ENCODE peak calls at places on chromosomes 13 and 19, in six cellular contexts. One of them, this sample, is unnamed.

GRCh38 chr19:33275559-33275932 is 26.8 kb downstream of the CEBPA start:
- DNase-seq in HepG2: no peak
- DNase-seq in HCT116: no peak
- DNase-seq in H1: no peak
- DNase-seq in K562: no peak
- DNase-seq in GM12878: no peak
- DNase-seq in this sample: no peak

GRCh38 chr13:93235258-93236015 is 8.8 kb downstream of the GPC6 start:
- DNase-seq in HepG2: no peak
- DNase-seq in HCT116: no peak
- DNase-seq in H1: no peak
- DNase-seq in K562: no peak
- DNase-seq in GM12878: no peak
- DNase-seq in this sample: no peak

GRCh38 chr19:48806818-48807589 is 3.8 kb downstream of the BCAT2 start:
- DNase-seq in HepG2: peak
- DNase-seq in HCT116: no peak
- DNase-seq in H1: no peak
- DNase-seq in K562: peak
- DNase-seq in GM12878: no peak
- DNase-seq in this sample: no peak

GRCh38 chr13:91767681-91768080 is 369.3 kb downstream of the GPC5 start:
- DNase-seq in HepG2: no peak
- DNase-seq in HCT116: no peak
- DNase-seq in H1: no peak
- DNase-seq in K562: no peak
- DNase-seq in GM12878: no peak
- DNase-seq in this sample: no peak

GRCh38 chr13:105979586-105979985 is 555.9 kb downstream of the EFNB2 start:
- DNase-seq in HepG2: no peak
- DNase-seq in HCT116: no peak
- DNase-seq in H1: no peak
- DNase-seq in K562: no peak
- DNase-seq in GM12878: no peak
- DNase-seq in this sample: no peak

GRCh38 chr13:49838989-49839388 is 46.5 kb upstream of the KPNA3 start:
- DNase-seq in HepG2: peak
- DNase-seq in HCT116: no peak
- DNase-seq in H1: no peak
- DNase-seq in K562: peak
- DNase-seq in GM12878: no peak
- DNase-seq in this sample: no peak

GRCh38 chr19:20423381-20424207 is 142.0 kb downstream of the ZNF737 start:
- DNase-seq in HepG2: no peak
- DNase-seq in HCT116: no peak
- DNase-seq in H1: no peak
- DNase-seq in K562: no peak
- DNase-seq in GM12878: no peak
- DNase-seq in this sample: no peak

GRCh38 chr19:55041627-55042343 is 3.7 kb upstream of the GP6 start:
- DNase-seq in HepG2: no peak
- DNase-seq in HCT116: no peak
- DNase-seq in H1: no peak
- DNase-seq in K562: peak
- DNase-seq in GM12878: no peak
- DNase-seq in this sample: no peak

GRCh38 chr13:102376314-102376713 is 25.5 kb downstream of the FGF14 start:
- DNase-seq in HepG2: no peak
- DNase-seq in HCT116: no peak
- DNase-seq in H1: no peak
- DNase-seq in K562: no peak
- DNase-seq in GM12878: no peak
- DNase-seq in this sample: no peak

GRCh38 chr19:29089315-29089855 is 123.6 kb downstream of the UQCRFS1 start:
- DNase-seq in HepG2: no peak
- DNase-seq in HCT116: no peak
- DNase-seq in H1: no peak
- DNase-seq in K562: no peak
- DNase-seq in GM12878: no peak
- DNase-seq in this sample: no peak

GRCh38 chr13:110617326-110618072 is 2.2 kb downstream of the NAXD start:
- DNase-seq in HepG2: peak
- DNase-seq in HCT116: no peak
- DNase-seq in H1: no peak
- DNase-seq in K562: peak
- DNase-seq in GM12878: no peak
- DNase-seq in this sample: peak

GRCh38 chr19:18044825-18045304 is 36.9 kb downstream of the ARRDC2 start:
- DNase-seq in HepG2: no peak
- DNase-seq in HCT116: no peak
- DNase-seq in H1: no peak
- DNase-seq in K562: peak
- DNase-seq in GM12878: peak
- DNase-seq in this sample: no peak

GRCh38 chr13:79405501-79405830 is 589 bp downstream of the RBM26 start:
- DNase-seq in HepG2: no peak
- DNase-seq in HCT116: no peak
- DNase-seq in H1: no peak
- DNase-seq in K562: no peak
- DNase-seq in GM12878: no peak
- DNase-seq in this sample: peak

DNA sequence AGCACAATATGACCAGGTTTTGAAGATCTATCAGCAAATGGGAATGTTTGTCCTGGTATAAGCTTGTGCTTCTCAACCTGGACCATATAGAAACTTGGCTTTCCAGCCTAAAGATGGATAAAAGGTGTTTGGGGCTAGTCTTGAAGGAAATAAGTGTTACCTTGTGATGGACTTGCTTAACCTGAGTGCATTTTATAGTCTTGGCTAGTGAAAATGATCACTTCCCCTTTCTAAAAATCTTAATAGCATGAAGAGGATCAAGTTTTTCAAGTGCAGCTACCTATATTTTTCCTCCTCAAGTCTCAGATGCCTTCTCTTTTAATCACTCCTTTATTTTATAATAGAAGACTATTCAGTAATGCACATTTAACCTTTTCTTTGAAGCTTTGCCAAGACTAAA is 919.8 kb upstream of the SLITRK1 start:
- DNase-seq in HepG2: no peak
- DNase-seq in HCT116: no peak
- DNase-seq in H1: no peak
- DNase-seq in K562: no peak
- DNase-seq in GM12878: no peak
- DNase-seq in this sample: no peak
- TF ChIP-seq YY1 in HepG2: no peak
- TF ChIP-seq YY1 in HCT116: no peak
- TF ChIP-seq YY1 in H1: no peak
- TF ChIP-seq YY1 in K562: no peak
- TF ChIP-seq YY1 in GM12878: no peak
- TF ChIP-seq YY1 in this sample: no peak

GRCh38 chr19:46634656-46635218 is 1.3 kb downstream of the GNG8 start:
- DNase-seq in HepG2: no peak
- DNase-seq in HCT116: no peak
- DNase-seq in H1: no peak
- DNase-seq in K562: no peak
- DNase-seq in GM12878: no peak
- DNase-seq in this sample: no peak

GRCh38 chr19:46634045-46634655 is 1.9 kb downstream of the GNG8 start:
- DNase-seq in HepG2: no peak
- DNase-seq in HCT116: peak
- DNase-seq in H1: peak
- DNase-seq in K562: peak
- DNase-seq in GM12878: no peak
- DNase-seq in this sample: peak

GRCh38 chr19:46633130-46633529 is 2.9 kb downstream of the GNG8 start:
- DNase-seq in HepG2: no peak
- DNase-seq in HCT116: no peak
- DNase-seq in H1: no peak
- DNase-seq in K562: no peak
- DNase-seq in GM12878: no peak
- DNase-seq in this sample: no peak

GRCh38 chr19:46637224-46637623 is 1.2 kb upstream of the GNG8 start:
- DNase-seq in HepG2: no peak
- DNase-seq in HCT116: no peak
- DNase-seq in H1: no peak
- DNase-seq in K562: no peak
- DNase-seq in GM12878: no peak
- DNase-seq in this sample: no peak

DNA sequence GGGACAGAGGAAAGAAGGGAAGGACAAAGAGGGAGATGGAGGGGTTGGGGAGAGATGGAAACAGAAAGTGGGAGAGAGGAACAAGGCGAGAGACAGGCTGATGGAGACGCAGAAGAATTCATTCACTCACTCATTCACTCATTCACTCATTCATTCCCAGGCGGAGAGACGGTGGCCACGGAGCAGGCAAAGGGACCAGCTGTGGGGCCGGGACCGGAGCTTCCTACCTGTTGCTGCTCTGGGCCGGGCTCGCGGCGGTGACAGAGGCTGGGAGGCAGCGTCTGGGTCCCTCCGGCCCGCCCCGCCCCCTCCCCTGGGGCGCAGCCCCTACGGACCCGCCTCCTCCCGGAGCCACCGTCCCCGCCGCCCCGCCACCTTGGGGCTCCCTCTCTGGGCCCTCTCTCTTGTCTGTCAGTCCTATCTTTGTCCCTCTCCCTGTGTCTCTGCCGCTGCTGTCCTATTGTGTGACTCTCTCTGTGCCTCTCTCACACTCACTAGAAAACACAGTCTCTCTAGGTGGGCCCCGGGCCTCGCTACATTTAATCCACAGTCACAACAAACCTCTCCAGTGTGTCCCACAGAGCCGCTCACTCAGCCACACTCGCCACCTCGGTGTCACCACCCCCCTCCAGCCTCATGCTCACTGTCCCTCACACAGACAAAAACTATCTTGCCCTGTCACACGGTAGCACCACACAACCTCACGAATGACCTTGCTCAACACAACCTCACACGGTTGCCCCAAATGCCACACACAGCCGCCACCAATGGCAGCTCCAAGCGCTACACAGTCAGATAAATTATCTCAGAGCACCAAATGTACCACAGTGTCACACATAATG is at the start of gene GNG8:
- DNase-seq in HepG2: no peak
- DNase-seq in HCT116: no peak
- DNase-seq in H1: no peak
- DNase-seq in K562: peak
- DNase-seq in GM12878: no peak
- DNase-seq in this sample: no peak
- TF ChIP-seq ZNF274 in HepG2: no peak
- TF ChIP-seq ZNF274 in HCT116: no peak
- TF ChIP-seq ZNF274 in H1: no peak
- TF ChIP-seq ZNF274 in K562: no peak
- TF ChIP-seq ZNF274 in GM12878: no peak
- TF ChIP-seq ZNF274 in this sample: no peak

DNA sequence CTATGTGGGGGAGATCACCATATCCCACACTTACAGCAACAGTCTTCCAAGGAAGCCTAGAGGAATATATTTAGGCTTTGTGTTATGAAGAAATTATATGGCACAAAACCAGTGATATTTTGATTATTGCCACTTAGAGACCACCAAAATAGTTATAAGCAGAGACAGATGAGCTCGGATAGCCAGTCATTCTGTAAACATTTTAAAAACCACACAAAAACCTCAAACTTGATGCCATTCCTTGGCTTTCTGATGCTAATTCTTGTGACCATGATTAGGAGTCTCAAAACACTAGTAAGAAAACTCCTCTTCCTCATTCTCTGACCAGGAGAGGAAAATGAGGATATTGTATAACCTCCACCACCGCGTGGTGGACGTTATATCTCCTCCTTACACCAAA is 496.4 kb downstream of the FOXO1 start:
- DNase-seq in HepG2: no peak
- DNase-seq in HCT116: no peak
- DNase-seq in H1: no peak
- DNase-seq in K562: no peak
- DNase-seq in GM12878: no peak
- DNase-seq in this sample: no peak
- TF ChIP-seq YY1 in HepG2: no peak
- TF ChIP-seq YY1 in HCT116: no peak
- TF ChIP-seq YY1 in H1: no peak
- TF ChIP-seq YY1 in K562: no peak
- TF ChIP-seq YY1 in GM12878: no peak
- TF ChIP-seq YY1 in this sample: no peak

DNA sequence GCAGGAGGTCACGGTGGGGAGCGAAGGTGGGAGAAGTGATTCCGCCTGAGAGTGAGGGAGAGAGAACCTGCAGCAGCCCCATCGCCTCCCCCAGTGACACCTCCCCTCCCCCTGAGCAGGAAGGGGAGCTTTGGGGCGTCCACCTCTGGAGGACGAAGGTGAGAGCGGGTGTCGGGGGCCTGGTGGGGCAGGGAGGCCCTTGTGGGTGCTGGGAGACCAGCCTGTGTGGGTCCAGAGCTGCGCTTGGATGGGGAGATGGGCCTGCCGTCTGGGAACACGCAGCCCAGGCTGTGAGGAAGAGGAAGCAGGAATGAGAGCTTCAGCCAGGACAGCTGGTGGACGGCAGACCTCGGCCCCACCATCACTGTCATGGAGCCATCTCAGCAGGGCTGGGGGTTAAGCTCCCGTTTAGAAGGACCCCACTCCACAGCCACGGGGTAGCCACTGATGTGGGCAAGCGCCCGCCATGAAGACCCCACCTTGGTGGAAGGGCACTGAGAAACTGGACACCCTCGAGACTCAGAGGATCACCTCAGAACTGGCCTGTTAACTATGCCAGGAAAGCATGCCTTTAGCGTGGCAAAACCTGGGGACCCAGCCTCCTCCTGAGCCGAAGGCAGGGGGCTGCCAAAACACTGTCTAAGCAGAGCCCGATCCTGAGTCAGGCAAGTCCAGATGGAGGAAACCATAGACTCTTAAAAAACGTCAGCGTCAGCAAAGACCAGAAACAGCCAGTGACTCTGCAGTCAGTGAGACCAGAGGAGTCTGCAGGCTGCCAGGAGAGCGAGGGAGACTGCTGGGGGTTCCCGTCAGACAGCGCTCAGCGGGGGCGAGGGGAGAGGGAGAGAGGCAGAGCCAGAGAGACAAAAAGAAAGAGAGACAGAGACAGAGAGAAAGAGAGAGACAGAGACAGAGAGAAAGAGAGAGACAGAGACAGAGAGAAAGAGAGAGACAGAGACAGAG is 6.4 kb upstream of the PROZ start:
- DNase-seq in HepG2: no peak
- DNase-seq in HCT116: no peak
- DNase-seq in H1: no peak
- DNase-seq in K562: no peak
- DNase-seq in GM12878: no peak
- DNase-seq in this sample: no peak
- TF ChIP-seq ZNF274 in HepG2: no peak
- TF ChIP-seq ZNF274 in HCT116: no peak
- TF ChIP-seq ZNF274 in H1: no peak
- TF ChIP-seq ZNF274 in K562: no peak
- TF ChIP-seq ZNF274 in GM12878: no peak
- TF ChIP-seq ZNF274 in this sample: no peak

This sample was measured in NT2/D1.